ENCODE peak calls at places on chromosomes 7 and 10, in four cellular contexts. A, G, E and K are unnamed samples.

GRCh38 chr10:101397140-101397539 is 43.2 kb downstream of the BTRC start:
- DNase-seq in G (peak), E (peak), A (no peak), K (peak)

GRCh38 chr10:79561257-79561656 is 1.1 kb upstream of the SFTPA2 start:
- DNase-seq in E (no peak), G (no peak), A (no peak), K (no peak)

GRCh38 chr7:117084286-117084685 is 131.0 kb downstream of the ST7 start:
- DNase-seq in E (no peak), G (no peak), A (no peak), K (no peak)

GRCh38 chr7:107579881-107580715 is at the start of gene BCAP29:
- DNase-seq in E (peak), G (no peak), A (peak), K (peak)

GRCh38 chr10:78865931-78866717 is 202.6 kb upstream of the ZMIZ1 start:
- DNase-seq in G (no peak), E (no peak), A (no peak), K (no peak)

GRCh38 chr7:51366930-51367613 is 50.5 kb upstream of the COBL start:
- DNase-seq in A (no peak), G (no peak), E (peak), K (no peak)

GRCh38 chr7:129824291-129825004 is 128.3 kb downstream of the UBE2H start:
- DNase-seq in G (no peak), E (no peak), A (no peak), K (no peak)

GRCh38 chr7:116576350-116577319 is 51.8 kb downstream of the CAV1 start:
- DNase-seq in A (no peak), G (peak), E (peak), K (no peak)

GRCh38 chr10:21334891-21335696 is 190.4 kb downstream of the SKIDA1 start:
- DNase-seq in E (peak), G (peak), A (peak), K (peak)

GRCh38 chr10:70747192-70747965 is 37.8 kb downstream of the TBATA start:
- DNase-seq in G (no peak), E (no peak), A (no peak), K (no peak)